ENCODE peak calls at places on chromosomes 1 and 21, in ten cellular contexts. Z is HCT116, T is pancreas, N is DND-41, K is GM23248, O is fibroblast of lung, R is lower lobe of right lung, D is mesenchymal stem cell, H is BE2C, Q is WERI-Rb-1. I is an unnamed sample. For H3K27me3, the result is how much of the 10 kb centered on the place peaks cover.

GRCh38 chr1:30586671-30587070 is 136.7 kb downstream of the MATN1 start:
- DNase-seq in Q (no peak), Z (no peak), D (no peak), R (no peak), T (no peak), H (no peak), O (no peak), N (no peak), K (no peak), I (no peak)

GRCh38 chr1:203150511-203151297 is 23.2 kb downstream of the ADORA1 start:
- DNase-seq in N (no peak), D (no peak), H (no peak), O (no peak), Z (no peak), T (no peak), Q (peak), K (no peak), R (peak), I (no peak)

GRCh38 chr1:43527111-43527878 is 3.4 kb upstream of the PTPRF start:
- DNase-seq in R (no peak), D (no peak), Q (no peak), N (no peak), H (no peak), O (no peak), Z (no peak), T (no peak), K (no peak), I (no peak)

GRCh38 chr1:46175243-46175642 is 356 bp downstream of the TSPAN1 start:
- DNase-seq in R (no peak), H (no peak), D (no peak), T (no peak), Q (no peak), Z (no peak), N (no peak), O (no peak), K (peak), I (no peak)

GRCh38 chr1:246782120-246782900 is 58.1 kb downstream of the SCCPDH start:
- DNase-seq in Z (no peak), D (peak), O (peak), H (peak), T (no peak), Q (peak), N (peak), K (peak), R (no peak), I (no peak)

GRCh38 chr1:182198006-182198605 is 136.6 kb upstream of the ZNF648 start:
- DNase-seq in R (no peak), H (no peak), K (peak), N (no peak), D (no peak), Q (no peak), O (no peak), Z (no peak), T (no peak), I (no peak)

GRCh38 chr1:1120096-1120495 is 4.2 kb upstream of the C1orf159 start:
- DNase-seq in N (no peak), R (peak), Q (no peak), D (no peak), O (no peak), H (no peak), T (no peak), K (no peak), Z (no peak), I (no peak)

GRCh38 chr1:121458291-121459048 is 273.7 kb downstream of the SRGAP2C start:
- DNase-seq in O (no peak), N (peak), D (peak), K (no peak), T (no peak), Q (no peak), R (no peak), Z (no peak), H (no peak), I (no peak)

GRCh38 chr21:21018841-21019240 is 20.6 kb downstream of the NCAM2 start:
- DNase-seq in T (no peak), Q (no peak), Z (no peak), K (no peak), O (peak), H (peak), N (no peak), D (no peak), R (no peak), I (no peak)

GRCh38 chr1:38296047-38296446 is 249.5 kb upstream of the POU3F1 start:
- DNase-seq in R (no peak), O (no peak), Q (no peak), H (no peak), Z (no peak), T (no peak), D (no peak), K (no peak), N (no peak), I (no peak)
- H3K27me3 ChIP-seq in R (under half), O (under half), Q (under half), H (under half), Z (half or more), T (under half), D (under half), K (under half), N (under half), I (under half)

DNA sequence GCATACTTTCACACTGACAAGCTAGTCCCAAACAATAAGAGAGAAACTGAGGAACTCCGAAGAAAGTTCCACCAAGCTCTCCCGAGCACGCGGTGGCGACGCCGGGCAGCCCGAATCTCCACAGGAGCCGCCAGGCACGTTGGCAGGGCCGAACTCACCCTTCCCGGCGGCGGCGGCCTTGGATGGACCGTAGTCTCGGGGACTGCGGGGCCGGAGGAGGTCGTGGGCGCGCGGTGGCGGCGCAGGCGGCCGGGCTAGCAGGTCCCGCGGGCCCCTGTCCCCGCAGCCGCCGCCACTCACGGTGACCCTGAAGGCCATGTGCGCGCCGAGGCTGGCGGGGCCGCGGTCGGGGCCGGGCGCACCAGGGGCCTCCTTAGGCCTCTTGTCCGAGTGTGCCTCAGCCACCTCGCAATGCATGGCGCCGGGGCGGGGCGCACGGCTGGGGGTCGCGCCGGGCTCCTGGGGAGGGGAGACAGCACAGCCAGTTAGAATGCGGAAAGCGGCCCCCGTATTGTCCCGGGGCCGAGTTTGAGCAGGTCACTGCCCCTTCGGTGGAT is 1.2 kb downstream of the GLIS1 start:
- DNase-seq in Q (no peak), N (no peak), D (no peak), T (peak), O (no peak), K (no peak), Z (no peak), H (no peak), R (no peak), I (peak)
- H3K27me3 ChIP-seq in Q (under half), N (under half), D (under half), T (under half), O (under half), K (under half), Z (under half), H (under half), R (under half), I (under half)

GRCh38 chr1:10795305-10796021 is 983 bp downstream of the CASZ1 start:
- DNase-seq in D (peak), H (no peak), K (peak), Z (no peak), Q (peak), O (peak), T (peak), N (no peak), R (peak), I (no peak)

GRCh38 chr1:10791117-10791951 is 5.1 kb downstream of the CASZ1 start:
- DNase-seq in D (peak), Q (no peak), Z (no peak), N (no peak), K (no peak), T (no peak), H (no peak), R (no peak), O (no peak), I (no peak)

GRCh38 chr1:10794724-10795304 is 1.6 kb downstream of the CASZ1 start:
- DNase-seq in Q (peak), O (peak), T (peak), Z (no peak), H (peak), D (peak), N (no peak), K (peak), R (no peak), I (peak)

GRCh38 chr1:10790155-10790707 is 6.2 kb downstream of the CASZ1 start:
- DNase-seq in O (no peak), R (no peak), Z (no peak), D (no peak), N (no peak), T (no peak), Q (no peak), K (no peak), H (peak), I (no peak)

GRCh38 chr1:10793129-10793651 is 3.3 kb downstream of the CASZ1 start:
- DNase-seq in D (peak), O (peak), T (no peak), Q (no peak), R (no peak), N (peak), H (no peak), Z (no peak), K (peak), I (no peak)
- H3K27me3 ChIP-seq in D (half or more), O (under half), T (under half), Q (under half), R (under half), N (half or more), H (under half), Z (under half), K (half or more), I (under half)

DNA sequence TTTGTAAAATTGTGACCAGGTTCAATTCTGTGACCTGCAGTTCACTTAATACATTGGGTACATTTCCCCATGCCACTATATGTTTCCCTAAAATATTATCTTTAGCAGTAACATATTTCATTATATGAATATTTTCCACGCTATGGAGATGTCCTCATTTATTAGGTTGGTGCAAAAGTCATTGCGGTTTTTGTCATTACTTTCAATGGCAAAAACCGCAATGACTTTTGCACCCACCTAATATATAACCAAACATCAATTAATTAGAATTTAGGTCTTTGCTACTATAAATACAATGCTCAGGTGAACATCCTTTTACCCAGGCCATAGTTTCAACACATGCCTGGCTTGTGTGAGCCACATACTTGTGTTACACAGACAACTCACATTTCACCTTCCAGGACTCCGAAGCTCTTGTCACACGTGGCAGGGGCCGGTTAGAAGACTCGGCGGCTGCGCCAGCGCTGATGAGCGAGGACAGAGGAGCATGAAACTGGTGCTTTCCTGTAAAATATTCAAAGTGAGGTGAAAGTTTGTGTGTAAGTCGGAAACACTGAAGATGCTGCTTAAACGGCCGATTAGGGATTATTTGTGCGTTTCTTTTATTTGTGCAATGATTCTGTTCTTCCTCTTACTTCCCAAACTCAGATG is 215.5 kb downstream of the KIF26B start:
- DNase-seq in Q (no peak), K (no peak), O (no peak), T (no peak), H (no peak), R (no peak), D (no peak), N (no peak), Z (no peak), I (no peak)
- H3K27me3 ChIP-seq in Q (under half), K (under half), O (under half), T (under half), H (under half), R (under half), D (under half), N (under half), Z (under half), I (under half)

GRCh38 chr1:94329276-94329675 is 88.9 kb upstream of the ABCD3 start:
- DNase-seq in Q (no peak), H (no peak), O (no peak), K (peak), D (no peak), T (no peak), Z (no peak), N (no peak), R (no peak), I (no peak)
- H3K27me3 ChIP-seq in Q (under half), H (under half), O (under half), K (under half), D (under half), T (under half), Z (under half), N (under half), R (under half), I (under half)

DNA sequence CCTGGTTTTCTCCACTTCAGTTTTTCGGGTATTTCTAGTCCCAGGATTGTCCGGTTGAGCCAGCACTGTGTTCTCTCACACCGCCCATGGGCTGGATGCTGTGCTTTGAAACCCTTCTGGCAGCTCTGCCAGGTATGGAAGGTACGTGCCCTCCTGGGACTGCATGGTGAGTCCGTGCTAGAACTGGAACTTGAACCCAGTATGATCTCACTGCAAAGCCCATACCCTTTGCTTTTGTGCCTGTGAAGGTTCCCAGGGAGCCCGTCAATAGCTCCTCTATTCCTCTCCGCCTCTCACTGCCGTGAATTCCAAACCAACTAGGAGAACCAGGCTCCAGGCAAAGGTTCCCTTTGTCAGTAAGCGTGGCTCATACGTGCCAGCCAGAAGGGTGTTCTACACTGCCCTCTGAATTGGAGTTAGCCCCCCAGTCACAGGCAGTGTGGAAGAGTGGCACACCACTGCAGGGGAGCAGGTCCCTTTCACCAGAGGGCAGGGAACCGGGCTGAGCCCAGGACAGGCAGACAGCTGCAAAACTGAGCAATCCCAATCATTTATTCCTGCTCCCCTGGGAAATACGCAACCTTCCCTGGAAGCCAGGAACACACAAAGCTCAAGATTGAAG is 310.2 kb downstream of the CAMTA1 start:
- DNase-seq in T (no peak), D (no peak), H (no peak), Z (no peak), N (no peak), R (no peak), K (no peak), Q (no peak), O (no peak), I (no peak)
- H3K27me3 ChIP-seq in T (under half), D (half or more), H (under half), Z (half or more), N (under half), R (under half), K (half or more), Q (under half), O (under half), I (under half)